ENCODE peak calls at places on chromosomes 13 and 19, in nine cellular contexts. S is breast epithelium, T is left ventricle myocardium inferior, Y is left lung, Z is AG04450, B is transverse colon, C is body of pancreas, E is dorsolateral prefrontal cortex, R is RWPE1. P is an unnamed sample.

GRCh38 chr13:92719868-92720267 is 506.7 kb upstream of the GPC6 start:
- DNase-seq in T (no peak), E (no peak), R (no peak), Y (no peak), B (no peak), S (no peak), Z (no peak), C (no peak), P (no peak)

GRCh38 chr19:50328257-50329145 is 676 bp downstream of the KCNC3 start:
- DNase-seq in Z (no peak), R (no peak), E (no peak), Y (peak), B (no peak), T (no peak), S (no peak), C (peak), P (peak)

GRCh38 chr19:46717716-46718143 is 816 bp upstream of the PRKD2 start:
- DNase-seq in B (no peak), Y (no peak), T (no peak), R (no peak), E (no peak), C (no peak), Z (no peak), S (no peak), P (no peak)

GRCh38 chr19:2636897-2637683 is 65.4 kb downstream of the GNG7 start:
- DNase-seq in B (peak), T (peak), C (peak), Z (no peak), Y (peak), S (no peak), R (peak), E (no peak), P (peak)

GRCh38 chr19:58368561-58369360 is 6.2 kb upstream of the ZNF497 start:
- DNase-seq in C (no peak), E (no peak), R (no peak), S (no peak), B (no peak), T (no peak), Z (no peak), Y (peak), P (no peak)

GRCh38 chr13:99367106-99367616 is 60.0 kb upstream of the GPR183 start:
- DNase-seq in E (no peak), B (no peak), R (no peak), S (no peak), Y (no peak), C (no peak), T (no peak), Z (no peak), P (no peak)

GRCh38 chr13:34006011-34006410 is 188.1 kb downstream of the RFC3 start:
- DNase-seq in R (no peak), S (no peak), B (no peak), E (no peak), Z (no peak), T (no peak), C (no peak), Y (no peak), P (no peak)

GRCh38 chr19:13839938-13840750 is 36.8 kb upstream of the NANOS3 start:
- DNase-seq in S (peak), C (no peak), B (peak), Y (peak), R (peak), T (peak), E (no peak), Z (no peak), P (peak)

GRCh38 chr19:49924004-49924880 is 4.8 kb upstream of the ATF5 start:
- DNase-seq in T (no peak), Y (peak), Z (no peak), S (no peak), C (no peak), R (no peak), E (no peak), B (peak), P (no peak)

GRCh38 chr13:107407074-107407473 is 808.3 kb downstream of the LIG4 start:
- DNase-seq in B (no peak), S (no peak), Y (no peak), E (no peak), T (no peak), C (no peak), R (no peak), Z (no peak), P (no peak)
- H3K27ac ChIP-seq in B (no peak), S (no peak), Y (no peak), E (no peak), T (no peak), C (no peak), R (no peak), Z (no peak), P (no peak)

GRCh38 chr19:1251503-1252220 is 3.3 kb downstream of the MIDN start:
- DNase-seq in Y (peak), S (no peak), C (peak), R (no peak), B (peak), Z (no peak), T (peak), E (peak), P (peak)
- TF ChIP-seq CTCF in Y (no peak), S (no peak), C (no peak), R (no peak), B (no peak), Z (no peak), T (no peak), E (no peak), P (no peak)

DNA sequence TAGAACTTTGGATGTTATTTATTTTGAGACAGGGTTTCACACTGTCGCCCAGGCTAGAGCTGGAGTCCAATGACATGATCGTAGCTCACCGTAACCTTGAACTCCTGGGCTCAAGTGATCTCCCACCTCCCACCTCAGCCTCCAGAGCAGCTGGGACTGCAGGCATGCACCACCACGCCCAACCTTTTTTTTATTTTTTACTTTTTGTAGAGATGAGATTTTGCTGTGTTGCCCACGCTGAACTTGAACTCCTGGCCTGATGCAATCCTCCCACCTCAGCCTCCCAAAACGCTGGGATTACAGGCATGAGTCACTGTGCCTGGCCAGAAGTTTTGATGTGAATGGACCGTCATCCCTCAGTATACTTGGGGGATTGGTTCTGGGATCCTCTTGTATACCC is 13.7 kb downstream of the ANKRD27 start:
- DNase-seq in Y (no peak), B (no peak), E (no peak), S (no peak), C (no peak), Z (no peak), R (no peak), T (no peak), P (no peak)
- H3K27ac ChIP-seq in Y (no peak), B (no peak), E (no peak), S (no peak), C (no peak), Z (no peak), R (peak), T (no peak), P (no peak)

GRCh38 chr19:38023245-38023644 is 116.2 kb downstream of the SIPA1L3 start:
- DNase-seq in B (no peak), C (no peak), Z (no peak), R (no peak), S (no peak), T (no peak), Y (no peak), E (no peak), P (no peak)
- TF ChIP-seq CTCF in B (no peak), C (no peak), Z (no peak), R (no peak), S (no peak), T (no peak), Y (no peak), E (no peak), P (no peak)

DNA sequence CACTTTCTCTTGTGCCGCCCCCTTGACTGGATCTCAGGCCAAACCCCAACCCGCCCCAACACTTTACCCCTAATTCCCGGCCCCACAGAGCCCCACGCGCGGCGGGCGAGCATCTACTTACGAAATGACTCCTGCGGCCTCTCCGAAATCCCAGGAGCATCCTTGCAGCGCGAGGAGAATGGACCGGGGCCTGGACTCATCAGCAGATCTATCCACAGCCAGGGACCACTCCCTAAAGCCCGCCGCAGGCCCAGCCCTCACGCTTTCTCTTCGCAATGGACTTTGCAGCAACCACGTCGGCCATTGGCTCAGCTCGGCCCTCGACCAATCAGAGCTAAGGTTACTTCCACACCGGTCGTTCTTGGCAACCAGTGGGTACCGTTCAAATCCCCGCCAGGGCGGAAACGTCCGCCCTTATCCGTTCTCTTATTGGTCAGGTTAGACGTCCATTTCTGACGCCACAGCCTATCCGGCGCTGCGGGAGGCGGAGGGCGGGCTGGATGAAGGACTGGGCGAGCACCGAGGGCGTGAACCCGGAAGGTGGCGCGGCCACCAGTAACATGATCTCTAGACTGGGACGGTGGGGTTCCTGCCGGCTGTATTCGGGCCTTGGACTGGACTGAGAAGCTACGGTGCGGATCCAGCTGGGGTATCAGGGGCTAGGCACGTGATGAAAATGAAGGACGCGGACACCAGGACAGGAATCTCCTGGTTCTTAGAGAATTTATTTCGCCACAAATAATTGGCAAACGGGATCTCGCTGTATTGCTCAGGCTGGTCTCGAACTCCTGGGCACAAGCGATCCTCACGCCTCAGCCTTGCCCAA is at the start of the genes CEP89 and FAAP24:
- DNase-seq in B (peak), S (peak), C (peak), Y (peak), Z (peak), E (peak), R (peak), T (peak), P (peak)
- H3K27ac ChIP-seq in B (peak), S (peak), C (peak), Y (peak), Z (peak), E (no peak), R (peak), T (peak), P (no peak)

GRCh38 chr19:5354403-5354802 is 13.8 kb upstream of the PTPRS start:
- DNase-seq in S (no peak), T (no peak), B (no peak), R (no peak), E (no peak), C (no peak), Y (no peak), Z (no peak), P (no peak)
- TF ChIP-seq CTCF in S (no peak), T (no peak), B (no peak), R (peak), E (no peak), C (no peak), Y (no peak), Z (peak), P (no peak)

DNA sequence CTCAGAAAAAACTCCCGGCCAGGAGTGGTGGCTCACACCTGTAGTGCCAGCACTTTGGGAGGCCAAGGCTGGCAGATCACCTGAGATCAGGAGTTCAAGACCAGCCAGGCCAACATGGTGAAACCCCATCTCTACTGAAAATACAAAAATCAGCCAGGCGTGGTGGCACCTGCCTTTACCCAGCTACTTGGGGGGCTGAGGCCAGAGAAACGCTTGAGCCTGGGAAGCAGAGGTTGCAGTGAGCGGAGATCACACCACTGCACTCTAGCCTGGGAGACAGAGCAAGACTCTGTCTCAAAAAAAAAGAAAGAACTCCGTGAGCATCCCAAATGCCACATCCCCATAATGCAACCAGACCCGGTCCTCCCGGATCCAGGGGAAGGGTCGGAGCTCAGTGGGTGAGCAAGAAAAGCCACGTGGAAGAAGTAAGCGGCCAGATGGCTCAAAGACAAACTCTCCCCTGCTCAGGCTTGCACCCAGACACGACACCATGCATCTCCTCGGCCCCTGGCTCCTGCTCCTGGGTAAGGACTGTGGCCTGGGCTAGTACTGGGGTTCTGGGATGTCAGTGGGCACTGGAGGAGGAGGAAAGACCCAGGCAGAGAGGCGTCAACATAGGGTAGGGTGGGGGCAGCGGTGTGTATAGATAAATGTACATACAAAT is 2.7 kb downstream of the CD22 start:
- DNase-seq in T (no peak), B (no peak), R (no peak), S (no peak), C (no peak), E (no peak), Y (peak), Z (no peak), P (no peak)
- H3K27ac ChIP-seq in T (no peak), B (no peak), R (no peak), S (no peak), C (no peak), E (no peak), Y (no peak), Z (no peak), P (no peak)

GRCh38 chr19:41753159-41753558 is 2.2 kb upstream of the CEACAM6 start:
- DNase-seq in E (no peak), Z (no peak), C (peak), T (peak), S (peak), Y (peak), R (peak), B (peak), P (peak)
- TF ChIP-seq CTCF in E (peak), Z (peak), C (peak), T (peak), S (peak), Y (peak), R (peak), B (peak), P (peak)